ENCODE peak calls at places on chromosomes 3 and 15, in six cellular contexts. S is endothelial cell, N is heart left ventricle, U is mammary epithelial cell, R is astrocyte, M is transverse colon. G is an unnamed sample.

GRCh38 chr3:73508330-73508954 is 116.3 kb downstream of the PDZRN3 start:
- DNase-seq in R (peak; percentile 36), S (peak; percentile 62), U (peak; percentile 45), N (no peak), M (peak; percentile 54), G (no peak)

GRCh38 chr15:86061581-86061980 is 18.1 kb upstream of the AGBL1 start:
- DNase-seq in R (no peak), M (no peak), S (no peak), N (no peak), U (no peak), G (no peak)

GRCh38 chr15:100433304-100433703 is 91.5 kb upstream of the ADAMTS17 start:
- DNase-seq in S (no peak), N (no peak), R (no peak), U (peak; percentile 8), M (no peak), G (no peak)

GRCh38 chr3:107222927-107223326 is 154.3 kb upstream of the CCDC54 start:
- DNase-seq in S (no peak), N (no peak), M (no peak), U (no peak), R (peak; percentile 81), G (no peak)

GRCh38 chr3:188687389-188687788 is 484.4 kb upstream of the TPRG1 start:
- DNase-seq in M (no peak), S (peak; percentile 10), N (no peak), R (peak; percentile 85), U (peak; percentile 57), G (no peak)

GRCh38 chr3:33855884-33856546 is 57.6 kb downstream of the PDCD6IP start:
- DNase-seq in N (no peak), M (no peak), S (no peak), R (peak; percentile 31), U (no peak), G (no peak)

GRCh38 chr3:7506606-7507180 is 645.8 kb downstream of the GRM7 start:
- DNase-seq in S (no peak), U (peak; percentile 15), R (peak; percentile 50), N (no peak), M (no peak), G (no peak)

GRCh38 chr3:170270282-170270891 is 48.2 kb downstream of the PRKCI start:
- DNase-seq in U (no peak), R (no peak), S (no peak), M (peak; percentile 52), N (no peak), G (no peak)

GRCh38 chr3:127671523-127672428 is 976 bp upstream of the ABTB1 start:
- DNase-seq in N (no peak), R (no peak), M (no peak), U (no peak), S (peak; percentile 5), G (no peak)

GRCh38 chr3:151290673-151291072 is 12.3 kb upstream of the P2RY14 start:
- DNase-seq in S (no peak), U (no peak), R (no peak), N (no peak), M (no peak), G (no peak)

GRCh38 chr3:127252446-127252845 is 35.4 kb downstream of the PRR20G start:
- DNase-seq in M (no peak), N (no peak), S (no peak), U (no peak), R (no peak), G (no peak)

GRCh38 chr3:196081834-196082470 is at the start of gene TFRC:
- DNase-seq in M (peak; percentile 97), U (peak; percentile 90), N (peak; percentile 96), R (peak; percentile 71), S (peak; percentile 85), G (peak; percentile 94)

GRCh38 chr15:93859176-93859575 is 372.2 kb upstream of the MCTP2 start:
- DNase-seq in M (no peak), U (no peak), S (no peak), N (no peak), R (no peak), G (no peak)

DNA sequence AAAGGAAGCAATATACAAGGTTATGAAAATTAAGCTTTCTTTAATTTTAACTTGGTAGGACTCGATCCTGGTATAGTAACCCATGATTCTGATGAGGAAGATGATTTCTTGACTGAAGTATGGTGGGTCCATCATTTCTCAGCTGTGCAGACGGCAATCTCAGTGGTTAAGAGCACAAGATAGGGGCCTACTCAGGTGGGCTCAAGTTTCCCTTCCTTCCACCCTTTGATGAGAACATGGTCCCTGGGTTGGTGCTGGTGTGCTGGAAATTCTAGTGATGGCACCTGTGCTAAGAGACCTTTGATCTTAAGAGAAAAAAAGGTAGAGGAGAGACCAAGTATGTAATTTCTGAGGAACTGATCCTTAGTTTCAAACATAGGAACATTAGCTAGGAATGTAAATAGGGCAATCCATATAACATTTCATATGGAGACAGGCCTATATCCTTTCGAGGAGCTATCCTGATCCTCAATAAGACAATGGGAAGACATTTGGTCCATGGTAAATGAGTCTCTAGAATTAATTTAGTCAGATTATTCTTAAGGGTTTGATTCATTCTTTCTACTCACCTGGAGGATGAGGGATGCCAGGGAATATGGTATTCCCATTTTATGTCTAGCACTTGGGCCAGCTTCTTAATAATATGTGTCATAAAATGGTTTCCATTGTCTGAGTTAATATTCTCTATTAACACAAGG is 104.5 kb upstream of the NECTIN3 start:
- DNase-seq in S (no peak), M (no peak), U (no peak), R (no peak), N (no peak), G (no peak)
- TF ChIP-seq CTCF in S (no peak), M (no peak), U (no peak), R (no peak), N (no peak), G (no peak)

DNA sequence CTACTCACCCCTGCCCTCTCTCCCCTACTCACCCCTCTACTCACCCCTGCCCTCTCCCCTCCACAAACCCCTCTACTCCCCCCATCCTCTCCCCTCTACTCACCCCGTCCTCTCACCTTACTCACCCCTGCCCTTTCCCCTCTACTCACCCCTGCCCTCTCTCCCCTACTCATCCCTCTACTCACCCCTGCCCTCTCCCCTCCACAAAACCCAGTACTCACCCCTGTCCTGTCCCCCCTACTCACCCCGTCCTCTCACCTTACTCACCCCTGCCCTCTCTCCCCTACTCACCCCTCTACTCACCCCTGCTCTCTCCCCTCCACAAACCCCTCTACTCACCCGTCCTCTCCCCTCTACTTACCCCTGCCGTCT is 14.2 kb downstream of the BFSP2 start:
- DNase-seq in S (no peak), R (no peak), N (no peak), M (no peak), U (no peak), G (no peak)
- TF ChIP-seq CTCF in S (no peak), R (no peak), N (no peak), M (no peak), U (no peak), G (no peak)

GRCh38 chr15:74808073-74808839 is 4.4 kb upstream of the LMAN1L start:
- DNase-seq in M (peak; percentile 79), S (no peak), R (no peak), N (peak; percentile 54), U (peak; percentile 70), G (no peak)

GRCh38 chr15:74809951-74810350 is 2.7 kb upstream of the LMAN1L start:
- DNase-seq in U (no peak), M (no peak), S (no peak), N (no peak), R (no peak), G (no peak)

GRCh38 chr15:74807302-74807701 is 5.3 kb upstream of the LMAN1L start:
- DNase-seq in N (no peak), S (no peak), U (no peak), R (no peak), M (no peak), G (no peak)

GRCh38 chr15:74809242-74809641 is 3.4 kb upstream of the LMAN1L start:
- DNase-seq in R (no peak), N (no peak), S (no peak), U (no peak), M (no peak), G (no peak)

DNA sequence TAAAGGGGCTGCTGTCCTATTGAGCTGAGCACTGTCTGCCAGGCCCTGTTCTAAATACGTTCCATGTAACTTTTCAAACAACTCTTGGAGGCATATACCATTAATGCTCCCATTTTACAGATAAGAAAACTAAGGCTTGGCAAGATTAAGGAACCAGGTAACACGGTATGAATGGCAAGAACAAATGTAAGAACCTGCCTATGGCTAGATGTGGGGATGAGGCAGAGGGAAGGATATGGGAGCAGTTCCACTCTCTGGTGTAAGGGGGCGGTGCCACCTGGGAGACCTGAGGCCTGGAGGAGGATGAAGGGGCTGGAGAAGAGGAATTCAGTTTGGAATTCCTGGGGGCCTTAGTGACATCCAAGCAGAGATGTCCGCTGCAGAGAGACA is 3.8 kb upstream of the LMAN1L start:
- DNase-seq in M (no peak), U (no peak), R (no peak), N (no peak), S (no peak), G (no peak)
- TF ChIP-seq CTCF in M (no peak), U (no peak), R (no peak), N (no peak), S (no peak), G (no peak)

GRCh38 chr3:133831966-133832801 is 26.6 kb downstream of the SRPRB start:
- DNase-seq in M (no peak), U (no peak), S (no peak), R (no peak), N (no peak), G (no peak)
- TF ChIP-seq CTCF in M (no peak), U (no peak), S (no peak), R (no peak), N (no peak), G (no peak)

G was measured in mesothelial cell of epicardium.